ENCODE peak calls at places on chromosomes 7 and 10, in nine cellular contexts. Q is PC-3; C is bronchial epithelial cell; K is CD8-positive, alpha-beta memory T cell; H is stomach; A is choroid plexus epithelial cell; B is adrenal gland; U is OCI-LY7; S is thyroid gland. F is an unnamed sample.
A peak's percentile ranks its signal among the peaks of the same experiment; 100 is the strongest.

GRCh38 chr10:97291357-97292096 is 910 bp downstream of the ARHGAP19 start:
- DNase-seq in C (no peak), K (no peak), S (no peak), B (no peak), Q (no peak), H (no peak), A (no peak), U (no peak), F (no peak)

GRCh38 chr7:18624436-18624835 is 128.9 kb downstream of the HDAC9 start:
- DNase-seq in A (no peak), U (no peak), K (no peak), S (no peak), C (no peak), H (no peak), Q (no peak), B (no peak), F (no peak)

GRCh38 chr7:1666251-1666778 is 3.8 kb upstream of the ELFN1 start:
- DNase-seq in K (peak; percentile 41), C (no peak), S (no peak), U (no peak), Q (no peak), H (no peak), B (peak; percentile 9), A (no peak), F (no peak)

GRCh38 chr7:141218941-141219340 is 145.1 kb downstream of the TMEM178B start:
- DNase-seq in B (no peak), U (no peak), S (peak; percentile 49), C (no peak), K (no peak), Q (no peak), A (no peak), H (no peak), F (no peak)

GRCh38 chr7:143147070-143147469 is 15.2 kb downstream of the PIP start:
- DNase-seq in U (no peak), K (no peak), H (no peak), Q (no peak), B (no peak), A (no peak), C (no peak), S (no peak), F (no peak)

GRCh38 chr10:90751107-90751997 is 106.5 kb downstream of the HTR7 start:
- DNase-seq in C (peak; percentile 62), U (peak; percentile 44), Q (peak; percentile 70), K (peak; percentile 54), H (no peak), A (peak; percentile 64), B (peak; percentile 30), S (peak; percentile 41), F (peak; percentile 52)

GRCh38 chr10:22436526-22436892 is 91.2 kb downstream of the SPAG6 start:
- DNase-seq in A (no peak), B (no peak), U (no peak), Q (no peak), K (no peak), S (no peak), H (no peak), C (no peak), F (no peak)

GRCh38 chr10:127556911-127557310 is 7.8 kb downstream of the NPS start:
- DNase-seq in Q (no peak), S (peak; percentile 24), C (no peak), U (no peak), A (peak; percentile 13), B (no peak), K (no peak), H (no peak), F (peak; percentile 41)

GRCh38 chr10:102735065-102735562 is 8.6 kb upstream of the WBP1L start:
- DNase-seq in B (no peak), U (no peak), Q (no peak), A (no peak), K (no peak), C (no peak), S (no peak), H (no peak), F (peak; percentile 51)

GRCh38 chr7:108002726-108003590 is at the start of gene LAMB1:
- DNase-seq in U (no peak), C (peak; percentile 47), K (no peak), Q (peak; percentile 69), B (peak; percentile 54), S (peak; percentile 77), H (peak; percentile 63), A (peak; percentile 86), F (peak; percentile 70)

GRCh38 chr7:945147-945555 is 9.3 kb downstream of the ADAP1 start:
- DNase-seq in A (no peak), S (peak; percentile 95), C (peak; percentile 39), B (no peak), Q (no peak), U (no peak), K (peak; percentile 33), H (no peak), F (no peak)

GRCh38 chr7:91289633-91290260 is 25.5 kb downstream of the FZD1 start:
- DNase-seq in A (no peak), C (no peak), H (no peak), U (no peak), S (no peak), B (no peak), K (no peak), Q (no peak), F (no peak)

GRCh38 chr10:6737080-6737641 is 157.1 kb upstream of the PRKCQ start:
- DNase-seq in A (peak; percentile 18), H (no peak), Q (peak; percentile 67), S (peak; percentile 71), B (no peak), C (peak; percentile 90), U (no peak), K (no peak), F (no peak)

GRCh38 chr10:51020175-51020574 is 54.1 kb upstream of the PRKG1 start:
- DNase-seq in A (no peak), Q (no peak), B (no peak), K (no peak), C (no peak), S (no peak), U (no peak), H (no peak), F (no peak)

GRCh38 chr10:93180402-93181040 is 106.8 kb downstream of the CYP26A1 start:
- DNase-seq in U (no peak), H (no peak), B (peak; percentile 46), S (no peak), C (no peak), K (no peak), A (no peak), Q (no peak), F (peak; percentile 33)

GRCh38 chr10:5360318-5360915 is 4.3 kb upstream of the UCN3 start:
- DNase-seq in U (no peak), H (no peak), C (no peak), A (no peak), K (no peak), B (no peak), S (no peak), Q (no peak), F (no peak)

GRCh38 chr10:21720090-21720489 is 186.1 kb downstream of the MLLT10 start:
- DNase-seq in S (no peak), A (peak; percentile 61), C (no peak), U (no peak), H (no peak), Q (no peak), K (no peak), B (no peak), F (no peak)

GRCh38 chr10:110244550-110244949 is 37.1 kb downstream of the MXI1 start:
- DNase-seq in A (no peak), B (no peak), C (peak; percentile 35), S (no peak), Q (no peak), K (no peak), U (no peak), H (no peak), F (no peak)

GRCh38 chr7:91233201-91233600 is 31.0 kb upstream of the FZD1 start:
- DNase-seq in B (no peak), K (no peak), Q (no peak), S (no peak), U (no peak), C (no peak), H (no peak), A (no peak), F (no peak)

GRCh38 chr10:52979295-52980025 is 206.9 kb upstream of the MBL2 start:
- DNase-seq in U (no peak), K (no peak), C (peak; percentile 55), A (no peak), S (no peak), Q (no peak), H (no peak), B (no peak), F (no peak)

GRCh38 chr7:126668367-126668752 is 584.4 kb downstream of the GRM8 start:
- DNase-seq in A (no peak), B (no peak), K (no peak), S (no peak), U (no peak), H (no peak), Q (no peak), C (no peak), F (no peak)
- H3K4me3 ChIP-seq in A (no peak overlapping the region), B (no peak overlapping the region), K (no peak overlapping the region), S (no peak overlapping the region), U (no peak overlapping the region), H (no peak overlapping the region), Q (no peak overlapping the region), C (no peak overlapping the region), F (peak overlapping the region; percentile 18)

GRCh38 chr7:55130554-55131198 is 111.9 kb downstream of the EGFR start:
- DNase-seq in C (peak; percentile 71), A (peak; percentile 97), K (no peak), S (peak; percentile 48), Q (no peak), H (no peak), B (peak; percentile 53), U (no peak), F (peak; percentile 65)
- H3K4me3 ChIP-seq in C (no peak overlapping the region), A (no peak overlapping the region), K (no peak overlapping the region), S (no peak overlapping the region), Q (no peak overlapping the region), H (no peak overlapping the region), B (no peak overlapping the region), U (no peak overlapping the region), F (no peak overlapping the region)

GRCh38 chr7:65382452-65382851 is 8.8 kb downstream of the ZNF92 start:
- DNase-seq in A (no peak), Q (no peak), B (no peak), C (no peak), U (peak; percentile 16), S (no peak), H (no peak), K (no peak), F (no peak)

GRCh38 chr7:65379318-65379717 is 5.7 kb downstream of the ZNF92 start:
- DNase-seq in S (no peak), B (no peak), C (peak; percentile 5), H (no peak), Q (no peak), K (no peak), U (no peak), A (peak; percentile 65), F (no peak)

GRCh38 chr7:65381742-65382141 is 8.1 kb downstream of the ZNF92 start:
- DNase-seq in H (no peak), C (no peak), Q (no peak), S (no peak), A (no peak), K (no peak), U (peak; percentile 18), B (no peak), F (no peak)
- H3K4me3 ChIP-seq in H (no peak overlapping the region), C (no peak overlapping the region), Q (no peak overlapping the region), S (no peak overlapping the region), A (no peak overlapping the region), K (no peak overlapping the region), U (peak overlapping the region; percentile 33), B (no peak overlapping the region), F (no peak overlapping the region)

DNA sequence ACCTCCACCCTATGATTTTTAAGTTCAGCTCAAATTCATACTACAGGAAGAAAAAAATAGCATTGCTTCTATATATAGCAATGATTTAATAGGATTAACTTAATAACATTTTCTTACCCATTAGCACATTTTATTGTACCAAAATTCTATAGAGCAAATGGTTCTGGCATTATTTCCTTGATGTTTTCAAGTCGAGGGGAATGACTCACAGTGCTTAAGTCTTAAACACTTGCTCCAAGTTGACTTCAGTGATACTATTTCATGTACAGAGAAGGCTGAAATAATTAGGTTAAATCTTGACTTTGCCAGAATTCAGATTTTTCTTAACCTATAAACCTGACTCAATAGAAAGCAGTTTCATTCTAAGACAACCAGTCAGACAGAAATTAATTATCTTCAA is 1133.8 kb downstream of the SORCS3 start:
- DNase-seq in S (no peak), H (no peak), U (no peak), C (no peak), A (no peak), K (no peak), Q (no peak), B (no peak), F (no peak)
- H3K4me3 ChIP-seq in S (no peak overlapping the region), H (no peak overlapping the region), U (no peak overlapping the region), C (no peak overlapping the region), A (no peak overlapping the region), K (no peak overlapping the region), Q (no peak overlapping the region), B (no peak overlapping the region), F (no peak overlapping the region)

F was measured in testis.